ENCODE peak calls at places on chromosomes 4 and X, in eight cellular contexts. S is cardiac muscle cell; U is neural progenitor cell; J is mammary epithelial cell; B is CD8-positive, alpha-beta T cell; C is colonic mucosa; W is A673; N is A549. D is an unnamed sample.

GRCh38 chr4:23979534-23979933 is 89.7 kb upstream of the PPARGC1A start:
- DNase-seq in W (no peak), N (no peak), U (peak; percentile 39), J (no peak), S (no peak), C (no peak), B (no peak), D (no peak)

GRCh38 chr4:85966308-85966882 is 393.5 kb downstream of the MAPK10 start:
- DNase-seq in S (peak; percentile 70), B (no peak), C (no peak), J (no peak), U (no peak), W (peak; percentile 10), N (no peak), D (no peak)

GRCh38 chrX:102832661-102833060 is 104.4 kb upstream of the RAB40AL start:
- DNase-seq in C (no peak), U (peak; percentile 16), B (no peak), W (no peak), J (peak; percentile 53), S (peak; percentile 58), N (peak; percentile 33), D (no peak)

GRCh38 chr4:4667643-4668081 is 125.8 kb upstream of the STX18 start:
- DNase-seq in N (no peak), C (no peak), S (peak; percentile 27), W (no peak), J (no peak), U (peak; percentile 47), B (no peak), D (no peak)

GRCh38 chrX:39773923-39774803 is 323.6 kb downstream of the BCOR start:
- DNase-seq in J (no peak), B (no peak), C (no peak), W (no peak), N (no peak), S (peak; percentile 79), U (no peak), D (peak; percentile 25)

GRCh38 chrX:104618106-104618895 is 52.3 kb downstream of the IL1RAPL2 start:
- DNase-seq in S (no peak), N (no peak), C (no peak), B (no peak), W (no peak), J (peak; percentile 84), U (no peak), D (no peak)

GRCh38 chrX:25442501-25442900 is 426.7 kb upstream of the ARX start:
- DNase-seq in N (no peak), U (peak; percentile 15), W (peak; percentile 35), C (no peak), S (no peak), B (no peak), J (no peak), D (no peak)

GRCh38 chrX:31546130-31546529 is 474.3 kb upstream of the FTHL17 start:
- DNase-seq in J (peak; percentile 74), S (peak; percentile 79), U (no peak), C (no peak), B (no peak), W (peak; percentile 80), N (no peak), D (no peak)

GRCh38 chr4:4502694-4503311 is 39.0 kb downstream of the STX18 start:
- DNase-seq in C (no peak), B (no peak), N (no peak), S (peak; percentile 66), J (no peak), W (peak; percentile 33), U (peak; percentile 18), D (peak; percentile 33)

GRCh38 chrX:97563531-97564133 is 679.9 kb downstream of the RPA4 start:
- DNase-seq in J (peak; percentile 26), S (peak; percentile 79), W (peak; percentile 28), B (peak; percentile 0), N (no peak), C (peak; percentile 29), U (no peak), D (peak; percentile 50)

GRCh38 chr4:64581422-64581821 is 172.2 kb upstream of the TECRL start:
- DNase-seq in J (peak; percentile 51), S (peak; percentile 60), U (no peak), C (no peak), N (no peak), W (no peak), B (no peak), D (no peak)

GRCh38 chr4:185817403-185817818 is 5.4 kb upstream of the SORBS2 start:
- DNase-seq in N (no peak), U (no peak), W (no peak), C (peak; percentile 56), S (no peak), B (no peak), J (no peak), D (peak; percentile 30)

GRCh38 chr4:142944565-142944964 is 98.5 kb upstream of the INPP4B start:
- DNase-seq in J (no peak), B (no peak), N (no peak), U (no peak), W (no peak), C (no peak), S (no peak), D (no peak)

GRCh38 chr4:156673483-156673882 is 298.1 kb downstream of the PDGFC start:
- DNase-seq in U (no peak), J (no peak), N (no peak), B (no peak), C (no peak), S (peak; percentile 22), W (no peak), D (no peak)

GRCh38 chrX:23937100-23937499 is 29.3 kb downstream of the CXorf58 start:
- DNase-seq in U (peak; percentile 23), C (no peak), W (peak; percentile 68), B (no peak), S (no peak), N (no peak), J (no peak), D (no peak)

GRCh38 chrX:40140706-40141499 is 43.1 kb upstream of the BCOR start:
- DNase-seq in N (no peak), U (peak; percentile 70), W (no peak), J (no peak), C (no peak), S (peak; percentile 73), B (no peak), D (no peak)

GRCh38 chrX:149060921-149061320 is 444.2 kb downstream of the IDS start:
- DNase-seq in J (peak; percentile 13), S (peak; percentile 75), C (no peak), W (no peak), N (no peak), B (no peak), U (no peak), D (no peak)

GRCh38 chr4:10057023-10057395 is 35.7 kb upstream of the SLC2A9 start:
- DNase-seq in W (no peak), N (no peak), J (no peak), B (no peak), C (no peak), S (no peak), U (no peak), D (no peak)

GRCh38 chr4:107823870-107824366 is 814 bp upstream of the SGMS2 start:
- DNase-seq in C (no peak), N (no peak), B (no peak), J (no peak), S (no peak), U (no peak), W (no peak), D (no peak)

GRCh38 chr4:169621754-169622481 is 1.5 kb downstream of the CLCN3 start:
- DNase-seq in B (no peak), J (peak; percentile 58), U (no peak), W (peak; percentile 77), S (peak; percentile 62), C (no peak), N (peak; percentile 2), D (peak; percentile 45)

GRCh38 chr4:89752932-89753598 is 83.9 kb downstream of the SNCA start:
- DNase-seq in C (no peak), N (no peak), B (no peak), J (peak; percentile 45), S (peak; percentile 80), W (no peak), U (no peak), D (no peak)

GRCh38 chr4:137981277-137981676 is 260.9 kb downstream of the SLC7A11 start:
- DNase-seq in W (peak; percentile 66), N (no peak), J (peak; percentile 41), B (no peak), U (no peak), S (peak; percentile 60), C (no peak), D (no peak)

GRCh38 chr4:169582203-169582602 is 30.2 kb downstream of the NEK1 start:
- DNase-seq in J (no peak), C (no peak), B (no peak), U (no peak), W (no peak), N (no peak), S (no peak), D (no peak)

GRCh38 chrX:129227376-129227775 is 295.9 kb downstream of the SMARCA1 start:
- DNase-seq in N (no peak), U (no peak), B (no peak), J (no peak), C (no peak), W (no peak), S (no peak), D (no peak)

GRCh38 chrX:147351644-147352043 is 537.1 kb upstream of the CXorf51A start:
- DNase-seq in U (no peak), S (no peak), W (no peak), N (no peak), J (no peak), C (no peak), B (no peak), D (no peak)

GRCh38 chr4:123412700-123413512 is 16.3 kb downstream of the SPRY1 start:
- DNase-seq in J (no peak), N (no peak), B (no peak), S (no peak), U (no peak), W (no peak), C (no peak), D (no peak)
- H3K4me3 ChIP-seq in J (no peak overlapping the region), N (no peak overlapping the region), B (no peak overlapping the region), S (no peak overlapping the region), U (no peak overlapping the region), W (no peak overlapping the region), C (no peak overlapping the region), D (no peak overlapping the region)

GRCh38 chr4:340011-340410 is 2.4 kb downstream of the ZNF141 start:
- DNase-seq in N (no peak), U (peak; percentile 8), S (peak; percentile 1), C (no peak), B (no peak), J (no peak), W (peak; percentile 7), D (no peak)
- H3K9me3 ChIP-seq in N (peaks cover 58% of the 10 kb centered on the region), U (peaks cover 4% of the 10 kb centered on the region), S (no peaks in the 10 kb centered on the region), C (peaks cover 7% of the 10 kb centered on the region), B (peaks cover 29% of the 10 kb centered on the region), J (peaks cover 7% of the 10 kb centered on the region), W (peaks cover 29% of the 10 kb centered on the region), D (no peaks in the 10 kb centered on the region)

GRCh38 chr4:153640476-153640802 is 43.6 kb upstream of the TLR2 start:
- DNase-seq in J (no peak), U (no peak), N (no peak), C (no peak), S (no peak), B (no peak), W (no peak), D (no peak)
- H3K4me1 ChIP-seq in J (peaks cover 4% of the 10 kb centered on the region), U (no peaks in the 10 kb centered on the region), N (no peaks in the 10 kb centered on the region), C (no peaks in the 10 kb centered on the region), S (no peaks in the 10 kb centered on the region), B (no peaks in the 10 kb centered on the region), W (no peaks in the 10 kb centered on the region), D (no peaks in the 10 kb centered on the region)

DNA sequence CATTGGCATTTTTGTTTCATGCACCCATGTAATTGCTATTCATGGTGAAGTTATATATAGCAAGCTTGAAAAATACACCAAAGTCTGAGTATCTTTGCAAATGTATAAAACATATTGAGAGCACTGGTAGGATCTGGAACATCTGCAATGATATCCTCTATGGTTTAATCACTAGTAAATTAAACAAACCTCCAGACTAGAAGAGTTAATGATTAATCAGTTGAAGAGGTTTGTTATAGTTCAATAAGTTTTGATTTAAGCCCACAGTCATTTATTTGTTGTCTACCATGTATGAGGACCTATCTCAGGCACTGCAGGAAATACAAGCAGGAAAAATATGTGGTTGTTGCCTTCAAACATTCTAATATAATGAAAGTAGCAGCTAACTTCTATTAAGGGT is 16.4 kb downstream of the CYBB start:
- DNase-seq in N (no peak), U (no peak), J (no peak), C (no peak), W (no peak), S (no peak), B (no peak), D (no peak)
- H3K4me3 ChIP-seq in N (no peak overlapping the region), U (no peak overlapping the region), J (no peak overlapping the region), C (no peak overlapping the region), W (no peak overlapping the region), S (no peak overlapping the region), B (no peak overlapping the region), D (no peak overlapping the region)